ENCODE peak calls at places on chromosome 20, in ten cellular contexts. E, M, P, B, C, N, Q, S, I and A are unnamed samples.

GRCh38 chr20:52411611-52412010 is 220.0 kb upstream of the ZFP64 start:
- DNase-seq in B (no peak), M (no peak), C (no peak), N (no peak), E (no peak), I (no peak), S (no peak), Q (no peak), P (no peak), A (no peak)

GRCh38 chr20:62723351-62723750 is 14.7 kb downstream of the NTSR1 start:
- DNase-seq in E (no peak), S (no peak), C (no peak), B (peak), M (no peak), Q (peak), I (no peak), N (no peak), P (no peak), A (peak)

GRCh38 chr20:61557603-61558002 is 305.5 kb downstream of the CDH4 start:
- DNase-seq in I (no peak), B (no peak), N (no peak), E (no peak), P (no peak), Q (no peak), C (no peak), M (no peak), S (no peak), A (no peak)

GRCh38 chr20:17835240-17835940 is 133.2 kb downstream of the SNX5 start:
- DNase-seq in P (no peak), B (no peak), M (no peak), S (no peak), N (peak), C (no peak), E (peak), Q (peak), I (no peak), A (peak)

GRCh38 chr20:13822459-13822858 is 37.6 kb downstream of the NDUFAF5 start:
- DNase-seq in C (no peak), B (no peak), Q (no peak), N (no peak), E (peak), M (no peak), S (no peak), I (no peak), P (no peak), A (no peak)

GRCh38 chr20:4082406-4083102 is 67.2 kb upstream of the RNF24 start:
- DNase-seq in E (peak), P (peak), M (peak), Q (peak), N (peak), S (no peak), I (no peak), B (peak), C (no peak), A (peak)

GRCh38 chr20:2578430-2579192 is 42.2 kb downstream of the TMC2 start:
- DNase-seq in C (no peak), N (no peak), P (no peak), I (peak), E (no peak), M (no peak), S (no peak), B (no peak), Q (no peak), A (no peak)

GRCh38 chr20:35344354-35344837 is 52.2 kb upstream of the FAM83C start:
- DNase-seq in E (peak), M (no peak), C (no peak), I (peak), S (no peak), Q (peak), N (peak), B (peak), P (no peak), A (no peak)

GRCh38 chr20:51600950-51601349 is 58.4 kb upstream of the NFATC2 start:
- DNase-seq in P (no peak), B (no peak), I (no peak), C (no peak), S (no peak), M (no peak), N (no peak), Q (no peak), E (no peak), A (no peak)

GRCh38 chr20:59813948-59814834 is 119.2 kb downstream of the SYCP2 start:
- DNase-seq in I (no peak), P (no peak), E (no peak), N (no peak), S (no peak), C (no peak), B (no peak), M (no peak), Q (no peak), A (no peak)

GRCh38 chr20:58891686-58892125 is 39.2 kb downstream of the GNAS start:
- DNase-seq in N (peak), B (peak), Q (peak), M (peak), P (peak), E (no peak), C (no peak), I (peak), S (peak), A (peak)